ENCODE peak calls at places on chromosomes 5 and 9, in five cellular contexts. D is ELR, H is tibial nerve, V is NAMALWA, P is tibial artery. B is an unnamed sample.

GRCh38 chr9:137665697-137666504 is 47.1 kb downstream of the EHMT1 start:
- DNase-seq in D (no peak), V (no peak), H (no peak), P (no peak), B (no peak)

GRCh38 chr9:35114921-35115341 is 731 bp downstream of the ATOSB start:
- DNase-seq in P (peak), V (peak), D (peak), H (peak), B (peak)

GRCh38 chr5:93307557-93307956 is 273.5 kb downstream of the NR2F1-AS1 start:
- DNase-seq in P (no peak), H (no peak), V (no peak), D (peak), B (no peak)

GRCh38 chr5:94021246-94021645 is 279.8 kb upstream of the POU5F2 start:
- DNase-seq in H (no peak), D (peak), V (no peak), P (no peak), B (no peak)

GRCh38 chr9:81776390-81776789 is 87.0 kb upstream of the TLE1 start:
- DNase-seq in H (no peak), D (no peak), V (no peak), P (no peak), B (no peak)

GRCh38 chr5:1594336-1595106 is 70.8 kb upstream of the LPCAT1 start:
- DNase-seq in V (peak), P (peak), H (peak), D (no peak), B (no peak)

GRCh38 chr5:59660737-59661136 is 232.8 kb downstream of the PDE4D start:
- DNase-seq in P (no peak), D (peak), V (peak), H (no peak), B (peak)

GRCh38 chr5:4580772-4581171 is 559.4 kb upstream of the ADAMTS16 start:
- DNase-seq in P (no peak), V (no peak), D (no peak), H (no peak), B (no peak)

GRCh38 chr9:125949247-125949646 is 202.1 kb downstream of the PBX3 start:
- DNase-seq in H (no peak), D (no peak), P (no peak), V (no peak), B (no peak)

GRCh38 chr5:625516-625915 is 13.4 kb downstream of the CEP72 start:
- DNase-seq in D (no peak), V (no peak), P (peak), H (no peak), B (no peak)

B was measured in NB4.